ENCODE peak calls at places on chromosomes 11 and 22, in eight cellular contexts. V is breast epithelium, P is endothelial cell, H is testis, X is psoas muscle, G is transverse colon, L is nephron progenitor cell, R is AG09309. Y is an unnamed sample.

GRCh38 chr11:112042161-112042960 is 17.2 kb downstream of the DLAT start:
- DNase-seq in V (no peak), P (no peak), H (no peak), X (no peak), G (no peak), L (no peak), R (peak), Y (peak)

GRCh38 chr11:122976734-122977454 is 4.7 kb downstream of the BSX start:
- DNase-seq in V (no peak), P (no peak), H (no peak), X (no peak), G (no peak), L (peak), R (no peak), Y (no peak)

GRCh38 chr11:65316311-65316978 is 1.8 kb downstream of the CDC42EP2 start:
- DNase-seq in V (no peak), P (peak), H (peak), X (peak), G (peak), L (peak), R (peak), Y (peak)

GRCh38 chr11:21969841-21970240 is 223.0 kb upstream of the ANO5 start:
- DNase-seq in V (no peak), P (no peak), H (no peak), X (no peak), G (no peak), L (no peak), R (no peak), Y (no peak)

GRCh38 chr11:65262775-65263174 is 1.0 kb downstream of the POLA2 start:
- DNase-seq in V (no peak), P (no peak), H (no peak), X (no peak), G (no peak), L (no peak), R (no peak), Y (no peak)

GRCh38 chr11:63945482-63946163 is 6.8 kb downstream of the NAA40 start:
- DNase-seq in V (peak), P (peak), H (peak), X (peak), G (peak), L (peak), R (peak), Y (peak)

GRCh38 chr11:3159296-3160190 is 5.6 kb downstream of the OSBPL5 start:
- DNase-seq in V (peak), P (no peak), H (peak), X (peak), G (peak), L (no peak), R (no peak), Y (no peak)

GRCh38 chr11:66231561-66231960 is 36.9 kb upstream of the RAB1B start:
- DNase-seq in V (no peak), P (no peak), H (no peak), X (no peak), G (no peak), L (no peak), R (no peak), Y (no peak)

GRCh38 chr22:30636226-30637077 is 871 bp downstream of the SLC35E4 start:
- DNase-seq in V (peak), P (peak), H (no peak), X (peak), G (peak), L (no peak), R (no peak), Y (no peak)

GRCh38 chr11:5581014-5581413 is 337 bp downstream of the OR52B6 start:
- DNase-seq in V (no peak), P (no peak), H (no peak), X (no peak), G (no peak), L (no peak), R (no peak), Y (no peak)

GRCh38 chr11:60633645-60634044 is 65.8 kb upstream of the MS4A8 start:
- DNase-seq in V (no peak), P (no peak), H (no peak), X (no peak), G (no peak), L (no peak), R (no peak), Y (no peak)

GRCh38 chr11:60629399-60629798 is 70.0 kb upstream of the MS4A8 start:
- DNase-seq in V (no peak), P (no peak), H (no peak), X (no peak), G (no peak), L (no peak), R (no peak), Y (no peak)

GRCh38 chr11:60631939-60632338 is 67.5 kb upstream of the MS4A8 start:
- DNase-seq in V (no peak), P (no peak), H (no peak), X (no peak), G (no peak), L (no peak), R (no peak), Y (no peak)

DNA sequence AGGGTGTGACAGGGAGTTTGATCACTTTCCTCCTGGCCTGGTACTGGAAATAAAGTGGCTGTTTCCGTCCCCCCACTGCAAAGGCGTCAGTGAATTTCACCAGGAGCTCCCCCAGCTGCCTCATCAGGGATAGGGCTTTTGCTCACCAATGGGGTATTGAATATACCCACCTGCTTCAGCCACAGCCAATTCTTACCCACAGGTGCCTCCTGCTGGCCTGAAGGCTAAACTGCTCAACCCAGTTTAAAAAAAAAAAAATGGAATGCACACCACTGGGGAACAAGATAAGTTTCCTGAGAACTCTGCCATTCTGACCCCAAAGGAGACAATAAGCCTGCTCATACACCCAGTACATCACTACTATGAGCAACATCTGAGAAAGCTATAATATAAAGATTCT is 65.3 kb upstream of the MS4A8 start:
- DNase-seq in V (no peak), P (peak), H (no peak), X (no peak), G (no peak), L (peak), R (no peak), Y (no peak)
- TF ChIP-seq CTCF in V (no peak), P (peak), H (no peak), X (no peak), G (no peak), L (peak), R (no peak), Y (peak)

DNA sequence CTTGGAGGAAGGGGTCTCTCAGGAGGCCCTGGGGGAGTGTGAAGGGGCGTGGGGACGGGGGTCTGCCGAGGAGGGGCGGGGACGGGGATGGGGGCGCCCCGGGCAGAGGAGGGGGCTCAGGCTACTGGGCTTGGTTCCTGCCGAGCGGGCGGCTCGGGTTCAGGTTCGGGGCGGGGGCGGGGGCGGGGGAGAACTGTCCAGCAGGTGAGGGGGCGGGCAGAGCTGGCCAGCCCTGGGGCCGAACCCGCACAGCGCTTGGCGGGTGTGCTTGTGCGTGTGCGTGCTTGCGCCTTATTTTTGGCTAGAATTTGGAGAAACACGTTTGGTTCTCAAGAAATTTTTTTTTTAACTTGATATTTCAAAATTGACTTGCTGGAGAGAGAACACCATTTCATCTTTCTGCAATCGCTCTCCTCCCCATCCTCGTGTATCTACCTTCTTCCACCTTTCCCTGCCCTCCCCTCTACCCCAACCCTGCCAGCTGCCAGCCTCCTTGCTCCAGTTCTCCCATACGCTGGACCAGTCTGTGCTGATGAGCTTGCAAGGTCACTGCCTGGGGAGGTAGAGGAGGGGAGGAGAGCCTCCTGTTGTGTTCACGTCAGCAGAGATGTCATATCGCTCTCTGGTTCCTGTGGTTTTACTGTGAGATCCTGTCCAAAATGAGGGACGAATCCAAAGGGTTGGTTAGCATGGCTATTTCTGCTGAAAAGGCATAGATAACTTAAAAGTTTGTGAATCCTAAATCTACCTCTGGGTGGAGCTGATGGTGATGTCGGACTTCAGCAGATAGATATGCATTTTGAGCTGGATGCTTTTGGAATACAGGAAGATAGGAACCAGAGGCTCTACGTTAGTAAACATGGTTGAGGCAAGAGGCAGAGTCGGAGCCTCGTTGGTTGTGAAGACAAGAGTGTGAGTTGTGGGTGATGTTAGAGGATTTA is 668 bp downstream of the MADD start:
- DNase-seq in V (no peak), P (peak), H (peak), X (peak), G (peak), L (no peak), R (no peak), Y (peak)
- TF ChIP-seq CTCF in V (no peak), P (no peak), H (no peak), X (no peak), G (no peak), L (no peak), R (peak), Y (peak)

DNA sequence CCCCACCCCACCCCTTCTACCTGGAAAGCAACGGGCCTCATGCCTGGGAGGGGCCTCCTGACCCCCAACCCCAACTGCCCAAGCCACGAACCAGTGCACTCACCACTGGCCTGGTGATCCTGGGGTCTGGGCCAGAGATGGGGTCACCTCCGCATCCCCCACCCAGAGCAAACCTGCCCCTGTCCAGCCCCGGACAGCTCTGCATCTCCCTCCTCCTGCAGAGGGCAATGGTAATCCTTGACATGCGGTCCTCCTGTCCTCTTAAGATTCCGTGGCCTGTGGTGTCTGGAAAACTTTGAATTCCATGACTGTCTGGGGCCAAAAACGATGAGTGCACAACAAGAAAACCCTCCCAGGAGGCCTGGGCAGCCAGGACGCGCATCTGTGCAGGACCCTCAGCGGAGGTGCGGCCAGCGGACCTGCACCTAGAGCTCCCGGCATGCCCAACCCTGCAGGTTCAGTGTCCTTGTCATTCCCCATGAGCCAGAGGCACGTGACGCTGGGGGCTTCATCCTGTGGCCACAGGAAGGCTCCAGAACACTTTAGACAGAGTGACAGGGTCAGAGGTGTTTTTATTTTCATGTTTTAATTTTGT is 16.1 kb upstream of the PPARA start:
- DNase-seq in V (no peak), P (no peak), H (no peak), X (no peak), G (no peak), L (no peak), R (no peak), Y (no peak)
- TF ChIP-seq CTCF in V (no peak), P (no peak), H (no peak), X (no peak), G (no peak), L (no peak), R (no peak), Y (no peak)

GRCh38 chr11:78605296-78605695 is 30.6 kb upstream of the NARS2 start:
- DNase-seq in V (no peak), P (no peak), H (no peak), X (no peak), G (no peak), L (no peak), R (no peak), Y (no peak)
- TF ChIP-seq CTCF in V (no peak), P (no peak), H (no peak), X (no peak), G (no peak), L (no peak), R (no peak), Y (no peak)

DNA sequence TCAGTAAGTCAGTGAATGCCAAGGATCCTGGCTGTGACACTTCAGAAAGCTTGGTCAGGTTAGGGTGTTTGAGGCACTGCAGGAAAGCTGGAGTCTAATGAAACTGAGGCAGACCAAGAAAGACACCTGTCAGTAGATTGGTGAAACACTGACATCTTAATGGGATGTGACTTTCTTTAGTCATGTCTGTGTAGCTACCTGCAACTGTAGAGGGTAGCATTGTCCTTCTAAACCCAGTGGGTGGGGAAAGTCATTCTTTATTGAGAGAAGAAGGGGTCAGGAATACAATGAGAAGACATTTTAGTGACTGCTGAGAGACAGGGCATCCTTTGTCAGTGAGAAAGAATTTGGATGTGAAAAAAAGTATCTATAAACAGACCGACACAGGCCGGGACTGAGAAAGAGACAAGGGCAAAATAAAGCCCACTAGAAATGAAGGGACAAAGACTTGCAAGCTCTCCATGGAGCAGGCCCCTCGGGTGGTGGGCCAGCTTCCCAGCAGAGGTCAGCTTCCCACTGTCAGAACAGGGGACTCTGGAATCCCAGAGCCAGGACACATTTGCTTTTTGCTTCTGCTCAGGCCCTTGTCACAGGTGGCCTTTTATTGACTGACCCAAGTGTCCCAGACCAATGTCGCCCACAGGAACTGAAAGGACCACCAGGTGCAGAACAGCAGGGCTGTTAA is 213.0 kb downstream of the TENM4 start:
- DNase-seq in V (no peak), P (no peak), H (no peak), X (no peak), G (no peak), L (no peak), R (no peak), Y (no peak)
- TF ChIP-seq CTCF in V (no peak), P (no peak), H (no peak), X (no peak), G (no peak), L (no peak), R (peak), Y (no peak)